ENCODE peak calls at places on chromosomes 3 and 15, in nine cellular contexts. U is pancreas, O is brain microvascular endothelial cell, B is A549, H is fibroblast of lung, X is tibial nerve, N is H1, T is left ventricle myocardium inferior, P is heart right ventricle. J is an unnamed sample.
A peak's percentile ranks its signal among the peaks of the same experiment; 100 is the strongest.

GRCh38 chr3:128709506-128710210 is 16.3 kb upstream of the RAB7A start:
- DNase-seq in N (no peak), B (no peak), T (no peak), H (no peak), U (no peak), X (no peak), P (no peak), O (no peak), J (no peak)

GRCh38 chr3:148759425-148759824 is 61.7 kb downstream of the AGTR1 start:
- DNase-seq in N (no peak), B (no peak), U (no peak), H (no peak), O (no peak), P (no peak), T (no peak), X (no peak), J (no peak)

GRCh38 chr3:125381743-125382142 is 6.6 kb upstream of the ZNF148 start:
- DNase-seq in X (no peak), P (no peak), U (no peak), T (no peak), H (peak; percentile 63), B (no peak), O (no peak), N (no peak), J (no peak)

GRCh38 chr3:57727096-57727495 is 29.0 kb upstream of the SLMAP start:
- DNase-seq in O (peak; percentile 25), P (no peak), X (no peak), H (no peak), B (no peak), U (no peak), N (no peak), T (no peak), J (no peak)

GRCh38 chr3:126472277-126473006 is 3.2 kb downstream of the ZXDC start:
- DNase-seq in N (no peak), X (peak; percentile 63), H (peak; percentile 96), U (peak; percentile 55), O (peak; percentile 56), B (peak; percentile 62), T (peak; percentile 39), P (no peak), J (peak; percentile 71)

GRCh38 chr3:172536505-172536904 is 13.3 kb upstream of the TNFSF10 start:
- DNase-seq in P (no peak), X (no peak), O (no peak), B (no peak), H (no peak), T (no peak), N (no peak), U (no peak), J (no peak)

GRCh38 chr15:34708422-34708821 is 46.4 kb downstream of the GJD2 start:
- DNase-seq in P (no peak), X (no peak), T (no peak), B (peak; percentile 38), N (peak; percentile 15), U (no peak), H (peak; percentile 58), O (peak; percentile 20), J (peak; percentile 34)

GRCh38 chr3:46087871-46088270 is 60.6 kb upstream of the XCR1 start:
- DNase-seq in U (no peak), H (peak; percentile 22), B (no peak), P (no peak), T (no peak), O (no peak), X (no peak), N (no peak), J (peak; percentile 18)

GRCh38 chr15:48644827-48645557 is 517 bp downstream of the FBN1 start:
- DNase-seq in N (no peak), X (no peak), P (peak; percentile 42), T (peak; percentile 49), H (peak; percentile 69), O (no peak), B (peak; percentile 13), U (peak; percentile 19), J (no peak)

GRCh38 chr3:66397745-66398144 is 103.1 kb downstream of the LRIG1 start:
- DNase-seq in T (no peak), H (peak; percentile 33), P (no peak), X (no peak), B (no peak), O (no peak), U (no peak), N (no peak), J (no peak)

DNA sequence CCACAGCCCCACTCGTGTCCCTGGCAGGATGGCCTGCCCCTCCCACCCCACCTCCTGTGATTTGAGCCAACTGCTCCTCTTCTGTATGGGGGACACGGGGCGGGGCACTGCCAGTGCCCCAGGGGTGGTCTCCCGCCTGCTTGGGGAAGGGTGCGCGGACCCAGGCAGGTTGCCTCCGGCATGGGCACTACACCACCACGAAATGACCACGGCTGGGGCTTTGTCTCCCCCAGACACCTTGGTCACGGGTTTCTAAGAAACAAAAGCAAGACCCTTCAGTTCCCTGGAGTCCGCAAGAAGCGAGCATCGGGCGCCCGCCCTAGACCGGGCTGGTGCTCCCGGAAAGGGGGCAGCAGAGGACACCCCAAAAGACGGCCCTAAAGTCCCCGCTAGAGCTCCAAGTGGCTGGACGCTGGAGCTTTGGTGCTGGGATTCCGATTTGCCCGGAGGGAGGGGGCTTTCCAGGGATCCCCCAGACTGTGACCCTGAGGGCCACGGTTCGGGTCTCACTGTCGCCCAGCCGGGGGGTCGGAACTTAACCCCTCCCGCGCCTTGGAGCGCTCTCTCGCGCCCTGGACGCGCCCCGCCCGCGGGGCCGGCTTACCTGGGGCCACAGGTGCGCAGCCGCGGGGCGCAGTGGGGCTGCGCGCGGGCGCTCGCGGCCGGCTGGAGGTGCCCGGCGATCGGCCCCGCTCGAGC is 219.5 kb upstream of the PRICKLE2 start:
- DNase-seq in O (no peak), T (no peak), U (peak; percentile 30), H (no peak), P (no peak), B (no peak), X (no peak), N (no peak), J (no peak)
- H3K4me3 ChIP-seq in O (peak overlapping the region; percentile 64), T (peak overlapping the region; percentile 63), U (peak overlapping the region; percentile 70), H (peak overlapping the region; percentile 71), P (peak overlapping the region; percentile 46), B (peak overlapping the region; percentile 88), X (peak overlapping the region; percentile 28), N (peak overlapping the region; percentile 63), J (peak overlapping the region; percentile 46)

GRCh38 chr15:75758071-75758872 is 45.6 kb upstream of the CSPG4 start:
- DNase-seq in B (peak; percentile 98), O (peak; percentile 80), T (peak; percentile 89), U (peak; percentile 92), N (peak; percentile 77), X (peak; percentile 75), P (peak; percentile 92), H (peak; percentile 80), J (peak; percentile 32)
- TF ChIP-seq CTCF in B (peak; percentile 37), O (peak; percentile 46), T (peak; percentile 35), U (no peak), N (peak; percentile 24), X (peak; percentile 39), P (no peak), H (peak; percentile 24), J (peak; percentile 28)

GRCh38 chr3:180744226-180744625 is 64.9 kb upstream of the CCDC39 start:
- DNase-seq in U (no peak), X (no peak), O (no peak), N (no peak), B (no peak), P (no peak), T (no peak), H (peak; percentile 1), J (no peak)
- H3K4me3 ChIP-seq in U (no peak overlapping the region), X (no peak overlapping the region), O (no peak overlapping the region), N (no peak overlapping the region), B (no peak overlapping the region), P (no peak overlapping the region), T (no peak overlapping the region), H (no peak overlapping the region), J (no peak overlapping the region)

GRCh38 chr15:67065531-67066005 is at the start of gene SMAD3:
- DNase-seq in T (peak; percentile 93), P (peak; percentile 91), B (peak; percentile 93), O (peak; percentile 92), X (peak; percentile 78), U (peak; percentile 94), H (peak; percentile 96), N (peak; percentile 66), J (peak; percentile 82)
- TF ChIP-seq CTCF in T (peak; percentile 27), P (no peak), B (peak; percentile 31), O (no peak), X (no peak), U (no peak), H (no peak), N (no peak), J (no peak)

DNA sequence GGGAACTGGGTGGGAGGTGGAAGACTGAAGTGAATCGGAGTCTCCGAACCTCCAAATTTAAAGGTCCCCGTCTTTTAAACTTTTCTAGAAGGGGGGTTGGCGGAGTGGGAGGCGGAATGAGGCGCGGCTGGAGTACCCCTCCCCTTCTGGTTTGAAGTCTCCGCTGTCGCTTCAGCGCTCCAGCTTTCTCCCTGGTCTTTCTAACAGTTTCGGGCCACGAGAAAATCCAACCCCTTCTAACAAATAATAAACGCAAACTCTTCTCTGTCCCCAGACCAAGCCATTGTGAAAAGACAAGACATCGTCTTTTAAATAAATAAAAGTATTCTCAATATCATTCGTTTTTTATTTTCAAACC is 2.5 kb upstream of the MECOM start:
- DNase-seq in T (no peak), H (no peak), B (no peak), O (no peak), P (no peak), N (no peak), U (peak; percentile 22), X (no peak), J (no peak)
- H3K4me3 ChIP-seq in T (no peak overlapping the region), H (no peak overlapping the region), B (no peak overlapping the region), O (no peak overlapping the region), P (no peak overlapping the region), N (peak overlapping the region; percentile 9), U (no peak overlapping the region), X (no peak overlapping the region), J (no peak overlapping the region)